ENCODE peak calls at places on chromosomes 2 and 18, in six cellular contexts. J is GM23338, S is endothelial cell of umbilical vein, H is HepG2, G is HCT116, F is GM12878. U is an unnamed sample.
A peak's percentile ranks its signal among the peaks of the same experiment; 100 is the strongest.

GRCh38 chr2:119196301-119197124 is 27.1 kb upstream of the STEAP3 start:
- DNase-seq in J (peak; percentile 75), S (peak; percentile 32), H (no peak), G (no peak), F (no peak), U (no peak)

GRCh38 chr2:140600116-140600515 is 1530.7 kb downstream of the LRP1B start:
- DNase-seq in J (no peak), S (no peak), H (no peak), G (no peak), F (no peak), U (no peak)

GRCh38 chr2:32558492-32558891 is 69.4 kb upstream of the TTC27 start:
- DNase-seq in J (no peak), S (no peak), H (no peak), G (no peak), F (no peak), U (no peak)

GRCh38 chr18:676747-677544 is 19.5 kb downstream of the TYMS start:
- DNase-seq in J (no peak), S (no peak), H (no peak), G (no peak), F (no peak), U (no peak)

GRCh38 chr2:17901246-17901645 is 22.8 kb downstream of the KCNS3 start:
- DNase-seq in J (no peak), S (no peak), H (no peak), G (no peak), F (no peak), U (no peak)

GRCh38 chr2:176769021-176769420 is 443.6 kb upstream of the HNRNPA3 start:
- DNase-seq in J (no peak), S (no peak), H (no peak), G (no peak), F (no peak), U (no peak)

GRCh38 chr2:226680674-226681073 is 118.9 kb downstream of the IRS1 start:
- DNase-seq in J (no peak), S (no peak), H (peak; percentile 54), G (no peak), F (no peak), U (no peak)

GRCh38 chr2:207113403-207113802 is 52.3 kb downstream of the KLF7 start:
- DNase-seq in J (no peak), S (no peak), H (no peak), G (no peak), F (no peak), U (no peak)

GRCh38 chr2:167264380-167264779 is 376.1 kb downstream of the XIRP2 start:
- DNase-seq in J (peak; percentile 68), S (peak; percentile 25), H (peak; percentile 3), G (no peak), F (no peak), U (peak; percentile 36)

GRCh38 chr2:145769053-145769716 is 1249.3 kb upstream of the ZEB2 start:
- DNase-seq in J (no peak), S (no peak), H (no peak), G (no peak), F (no peak), U (no peak)

GRCh38 chr2:233063269-233063975 is 3.3 kb downstream of the INPP5D start:
- DNase-seq in J (peak; percentile 78), S (no peak), H (peak; percentile 96), G (no peak), F (peak; percentile 87), U (peak; percentile 65)

GRCh38 chr18:13564579-13564978 is 161.8 kb downstream of the FAM210A start:
- DNase-seq in J (no peak), S (no peak), H (no peak), G (no peak), F (no peak), U (peak; percentile 62)

GRCh38 chr2:177673602-177674595 is 281.3 kb downstream of the AGPS start:
- DNase-seq in J (peak; percentile 54), S (no peak), H (peak; percentile 13), G (no peak), F (no peak), U (no peak)

GRCh38 chr2:41879367-41879871 is 168.4 kb upstream of the PKDCC start:
- DNase-seq in J (no peak), S (no peak), H (peak; percentile 16), G (no peak), F (no peak), U (no peak)

GRCh38 chr2:41881249-41881648 is 166.6 kb upstream of the PKDCC start:
- DNase-seq in J (no peak), S (no peak), H (no peak), G (no peak), F (no peak), U (no peak)

GRCh38 chr2:41878056-41878455 is 169.8 kb upstream of the PKDCC start:
- DNase-seq in J (no peak), S (no peak), H (no peak), G (no peak), F (no peak), U (no peak)

GRCh38 chr2:41878726-41879366 is 169.0 kb upstream of the PKDCC start:
- DNase-seq in J (no peak), S (no peak), H (no peak), G (no peak), F (no peak), U (no peak)

GRCh38 chr2:41880561-41881243 is 167.1 kb upstream of the PKDCC start:
- DNase-seq in J (no peak), S (no peak), H (no peak), G (no peak), F (no peak), U (no peak)
- H3K27ac ChIP-seq in J (no peak overlapping the region), S (no peak overlapping the region), H (no peak overlapping the region), G (no peak overlapping the region), F (no peak overlapping the region), U (no peak overlapping the region)

GRCh38 chr18:8095947-8096570 is 513.2 kb upstream of the RAB12 start:
- DNase-seq in J (no peak), S (no peak), H (no peak), G (no peak), F (no peak), U (no peak)

GRCh38 chr18:8097942-8098341 is 511.3 kb upstream of the RAB12 start:
- DNase-seq in J (no peak), S (no peak), H (no peak), G (no peak), F (no peak), U (no peak)

DNA sequence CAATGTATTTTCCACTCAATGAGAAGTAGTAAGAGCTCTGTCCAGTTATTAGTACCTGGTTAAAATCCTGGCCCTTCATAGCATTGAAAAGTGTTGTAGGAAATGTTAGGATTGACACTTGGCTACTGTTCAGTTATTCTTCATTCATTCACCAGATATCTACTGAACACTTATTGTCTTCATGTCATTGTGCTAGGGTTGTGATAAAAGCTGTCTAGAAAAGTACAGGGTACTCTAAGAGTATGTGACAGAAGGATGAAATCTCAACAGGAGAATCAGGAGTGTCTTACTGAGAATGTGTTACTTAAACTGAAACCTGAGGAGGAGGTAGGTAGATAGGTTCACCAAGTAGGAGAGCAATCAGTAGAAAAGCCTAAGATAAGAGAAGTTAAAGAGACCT is 511.8 kb upstream of the RAB12 start:
- DNase-seq in J (no peak), S (no peak), H (no peak), G (no peak), F (no peak), U (no peak)
- TF ChIP-seq POLR2AphosphoS5 in J (no peak), S (no peak), H (no peak), G (no peak), F (no peak), U (no peak)

DNA sequence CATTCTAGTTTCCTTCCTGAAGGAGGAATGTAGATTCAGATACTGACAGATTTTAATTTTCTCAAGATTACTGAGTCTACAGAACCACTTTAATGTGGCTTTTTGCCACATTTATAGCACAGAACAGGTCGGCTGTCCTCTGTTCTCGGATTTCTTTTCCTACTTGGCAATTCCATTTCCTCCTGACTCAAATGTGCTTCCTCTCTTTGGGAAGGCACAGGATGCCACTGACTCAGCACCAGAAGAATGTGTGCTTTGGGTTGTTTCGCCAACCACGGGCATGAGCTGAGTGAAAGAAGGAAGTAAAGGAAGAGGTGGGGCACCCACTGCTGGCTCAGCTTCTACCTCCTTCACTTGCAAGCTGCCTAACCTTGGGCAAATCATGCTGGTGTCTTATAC is 970.6 kb upstream of the ACVR2A start:
- DNase-seq in J (no peak), S (peak; percentile 98), H (no peak), G (peak; percentile 88), F (no peak), U (no peak)
- H3K27ac ChIP-seq in J (no peak overlapping the region), S (peak overlapping the region; percentile 90), H (no peak overlapping the region), G (peak overlapping the region; percentile 44), F (no peak overlapping the region), U (no peak overlapping the region)

DNA sequence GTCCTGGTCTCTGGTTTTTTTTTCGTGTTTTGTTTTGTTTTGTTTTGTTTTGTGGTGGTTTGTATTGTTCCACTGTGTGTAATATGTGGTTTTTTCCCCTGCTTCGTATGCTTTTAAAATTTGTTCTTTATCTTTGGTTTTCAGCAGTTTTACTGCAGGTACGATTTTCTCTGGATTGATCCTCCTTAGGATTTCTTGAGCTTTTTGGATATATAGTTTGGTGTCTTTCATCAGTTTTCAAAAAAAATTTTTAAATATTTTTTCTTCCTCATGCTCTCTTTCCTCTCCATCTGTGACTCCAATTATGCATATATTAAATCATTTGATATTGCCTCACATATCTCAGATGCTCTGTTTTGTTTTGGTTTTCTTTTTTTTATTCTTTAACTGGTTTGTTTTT is 78.0 kb downstream of the SPOPL start:
- DNase-seq in J (no peak), S (no peak), H (no peak), G (no peak), F (no peak), U (no peak)
- TF ChIP-seq POLR2AphosphoS5 in J (no peak), S (no peak), H (no peak), G (no peak), F (no peak), U (no peak)

DNA sequence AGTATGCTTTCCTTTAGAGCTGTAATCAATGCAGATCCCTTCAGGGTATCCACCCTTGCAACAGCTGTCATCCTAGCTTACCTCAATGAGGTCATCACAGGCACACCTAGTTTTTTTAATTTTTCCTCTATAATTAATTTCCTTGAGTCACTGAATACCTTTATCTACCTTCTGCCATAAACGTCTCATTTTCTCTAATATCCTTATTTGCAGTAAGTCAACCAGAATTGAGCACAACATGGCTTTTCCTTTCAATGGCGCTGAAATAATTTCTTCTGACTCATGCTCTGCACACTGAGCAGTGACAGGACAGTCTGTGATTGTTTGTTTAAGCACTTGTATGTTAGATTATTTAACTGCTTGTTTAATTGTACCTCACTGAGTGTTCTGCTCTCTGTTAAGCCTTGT is 49.4 kb downstream of the ETAA1 start:
- DNase-seq in J (no peak), S (peak; percentile 14), H (no peak), G (no peak), F (no peak), U (no peak)
- H3K27ac ChIP-seq in J (no peak overlapping the region), S (no peak overlapping the region), H (no peak overlapping the region), G (no peak overlapping the region), F (no peak overlapping the region), U (no peak overlapping the region)

GRCh38 chr2:127514485-127514884 is 11.8 kb downstream of the IWS1 start:
- DNase-seq in J (peak; percentile 15), S (no peak), H (no peak), G (no peak), F (no peak), U (no peak)
- TF ChIP-seq POLR2AphosphoS5 in J (no peak), S (no peak), H (no peak), G (no peak), F (no peak), U (no peak)

GRCh38 chr2:209425082-209426071 is 1.5 kb downstream of the MAP2 start:
- DNase-seq in J (peak; percentile 64), S (peak; percentile 67), H (peak; percentile 32), G (peak; percentile 37), F (no peak), U (no peak)
- H3K27ac ChIP-seq in J (no peak overlapping the region), S (peak overlapping the region; percentile 51), H (no peak overlapping the region), G (no peak overlapping the region), F (no peak overlapping the region), U (no peak overlapping the region)

U was measured in transverse colon.